ENCODE peak calls at places on chromosomes 1 and 21, in ten cellular contexts. F is upper lobe of left lung, D is spleen, M is psoas muscle, J is left ventricle myocardium inferior, V is cardiac muscle cell, B is A549, L is endodermal cell, X is astrocyte, T is OCI-LY7. O is an unnamed sample.

GRCh38 chr1:67726224-67726623 is 41.2 kb downstream of the GADD45A start:
- DNase-seq in F (no peak), D (no peak), M (no peak), J (no peak), V (no peak), B (no peak), L (no peak), X (no peak), T (no peak), O (no peak)

GRCh38 chr1:221419513-221420088 is 322.3 kb downstream of the DUSP10 start:
- DNase-seq in F (no peak), D (no peak), M (no peak), J (no peak), V (peak), B (no peak), L (no peak), X (peak), T (no peak), O (no peak)

GRCh38 chr1:158188618-158189017 is 7.9 kb downstream of the CD1D start:
- DNase-seq in F (no peak), D (no peak), M (no peak), J (no peak), V (no peak), B (no peak), L (no peak), X (no peak), T (no peak), O (no peak)

GRCh38 chr1:63545780-63546179 is 22.5 kb downstream of the EFCAB7 start:
- DNase-seq in F (no peak), D (no peak), M (no peak), J (no peak), V (peak), B (no peak), L (no peak), X (peak), T (no peak), O (no peak)

GRCh38 chr21:46294647-46295176 is 8.6 kb downstream of the YBEY start:
- DNase-seq in F (no peak), D (no peak), M (no peak), J (peak), V (peak), B (no peak), L (peak), X (peak), T (no peak), O (no peak)

GRCh38 chr1:118481091-118481490 is 296.1 kb upstream of the SPAG17 start:
- DNase-seq in F (no peak), D (no peak), M (no peak), J (no peak), V (no peak), B (no peak), L (no peak), X (no peak), T (no peak), O (no peak)

GRCh38 chr1:203117611-203118575 is 9.6 kb upstream of the ADORA1 start:
- DNase-seq in F (peak), D (peak), M (peak), J (peak), V (peak), B (peak), L (peak), X (peak), T (no peak), O (no peak)

GRCh38 chr1:244988521-244988920 is 124.2 kb upstream of the HNRNPU start:
- DNase-seq in F (no peak), D (no peak), M (no peak), J (no peak), V (no peak), B (no peak), L (no peak), X (no peak), T (no peak), O (no peak)

GRCh38 chr1:10107985-10108663 is 75.4 kb downstream of the UBE4B start:
- DNase-seq in F (no peak), D (no peak), M (no peak), J (no peak), V (peak), B (peak), L (no peak), X (peak), T (no peak), O (no peak)

GRCh38 chr1:207112907-207113306 is 8.9 kb downstream of the C4BPA start:
- DNase-seq in F (no peak), D (no peak), M (no peak), J (no peak), V (no peak), B (no peak), L (no peak), X (no peak), T (no peak), O (no peak)

GRCh38 chr21:40255665-40256064 is 388.4 kb downstream of the PCP4 start:
- DNase-seq in F (no peak), D (no peak), M (no peak), J (no peak), V (no peak), B (no peak), L (no peak), X (no peak), T (no peak), O (no peak)

GRCh38 chr21:40254540-40255455 is 387.6 kb downstream of the PCP4 start:
- DNase-seq in F (no peak), D (no peak), M (no peak), J (no peak), V (no peak), B (no peak), L (no peak), X (peak), T (no peak), O (no peak)

GRCh38 chr21:40253112-40253511 is 385.9 kb downstream of the PCP4 start:
- DNase-seq in F (no peak), D (no peak), M (no peak), J (no peak), V (no peak), B (no peak), L (no peak), X (no peak), T (no peak), O (no peak)
- H3K27ac ChIP-seq in F (no peak), D (no peak), M (no peak), J (no peak), V (no peak), B (no peak), L (no peak), X (no peak), T (no peak), O (no peak)

GRCh38 chr1:5751171-5751556 is 241.1 kb downstream of the NPHP4 start:
- DNase-seq in F (peak), D (peak), M (no peak), J (no peak), V (no peak), B (no peak), L (peak), X (no peak), T (no peak), O (no peak)

GRCh38 chr1:5753431-5754078 is 238.7 kb downstream of the NPHP4 start:
- DNase-seq in F (no peak), D (peak), M (no peak), J (no peak), V (no peak), B (no peak), L (peak), X (no peak), T (no peak), O (no peak)

GRCh38 chr1:5752715-5753330 is 239.4 kb downstream of the NPHP4 start:
- DNase-seq in F (no peak), D (peak), M (no peak), J (no peak), V (no peak), B (no peak), L (no peak), X (no peak), T (no peak), O (no peak)

GRCh38 chr1:5750186-5751170 is 241.7 kb downstream of the NPHP4 start:
- DNase-seq in F (peak), D (peak), M (no peak), J (no peak), V (no peak), B (no peak), L (peak), X (no peak), T (no peak), O (no peak)

GRCh38 chr1:5751833-5752714 is 240.2 kb downstream of the NPHP4 start:
- DNase-seq in F (peak), D (peak), M (no peak), J (no peak), V (no peak), B (no peak), L (peak), X (no peak), T (no peak), O (no peak)
- TF ChIP-seq CTCF in F (no peak), D (no peak), M (no peak), J (no peak), V (no peak), B (no peak), L (no peak), X (no peak), T (no peak), O (no peak)

DNA sequence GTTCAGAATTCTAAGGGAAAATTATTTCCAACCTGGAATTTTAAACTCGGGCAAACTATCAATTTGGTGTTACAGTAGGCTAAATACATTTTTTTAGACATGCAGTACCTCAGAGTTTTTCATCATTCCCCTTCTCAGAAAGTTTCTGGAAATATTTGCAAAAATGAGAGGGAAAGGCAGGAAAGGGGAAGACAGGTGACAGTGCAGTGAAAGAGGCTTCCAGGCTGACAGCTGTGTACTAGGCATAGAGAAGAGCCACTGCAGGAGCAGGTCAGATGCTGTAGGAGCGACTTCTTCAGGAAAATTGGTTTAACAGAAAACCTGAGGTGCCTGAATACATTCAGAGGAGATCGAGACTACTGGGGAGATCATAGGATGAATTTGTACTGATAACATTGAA is 19.9 kb downstream of the CERS2 start:
- DNase-seq in F (no peak), D (peak), M (no peak), J (no peak), V (no peak), B (no peak), L (no peak), X (no peak), T (no peak), O (no peak)
- H3K27ac ChIP-seq in F (no peak), D (no peak), M (no peak), J (no peak), V (peak), B (no peak), L (no peak), X (no peak), T (no peak), O (no peak)

DNA sequence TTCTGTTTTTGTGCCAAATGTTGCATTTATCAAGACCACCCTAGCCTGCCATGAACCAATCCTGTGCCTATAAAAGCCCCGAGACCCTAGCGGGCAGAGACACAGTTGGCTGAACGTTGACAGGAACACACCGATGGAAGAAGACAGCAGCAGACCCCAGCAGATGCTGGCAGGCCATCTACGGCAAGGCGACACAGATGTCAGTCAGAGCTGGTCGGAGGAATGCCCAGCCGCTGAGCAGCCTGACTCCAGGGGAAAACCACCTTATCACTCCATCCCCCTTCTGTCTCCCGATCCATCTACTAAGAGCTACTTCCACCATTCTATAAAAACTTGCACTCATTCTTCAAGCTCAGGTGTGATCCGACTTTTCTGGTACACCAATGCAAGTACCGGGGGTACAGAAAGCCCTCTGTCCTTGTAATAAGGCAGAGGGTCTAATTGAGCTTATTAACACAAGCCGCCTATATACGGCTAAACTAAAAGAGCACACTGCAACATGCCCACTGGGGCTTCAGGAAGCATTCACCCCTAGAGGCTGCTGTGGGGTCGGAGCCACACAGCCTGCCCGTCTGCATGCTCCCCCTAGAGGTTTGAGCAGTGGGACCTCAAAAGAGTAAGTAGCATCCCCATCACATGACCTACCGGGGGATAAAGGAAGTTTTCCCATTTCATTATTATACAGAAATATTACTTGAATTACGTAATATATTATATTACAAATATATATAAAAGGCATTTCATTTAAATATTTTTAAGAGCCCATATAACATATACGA is 1156.3 kb upstream of the B3GALT2 start:
- DNase-seq in F (peak), D (no peak), M (no peak), J (no peak), V (no peak), B (peak), L (peak), X (no peak), T (peak), O (no peak)
- TF ChIP-seq CTCF in F (no peak), D (no peak), M (no peak), J (no peak), V (no peak), B (no peak), L (peak), X (no peak), T (peak), O (no peak)

GRCh38 chr1:238187575-238187949 is 296.8 kb upstream of the ZP4 start:
- DNase-seq in F (no peak), D (no peak), M (no peak), J (no peak), V (no peak), B (no peak), L (no peak), X (no peak), T (no peak), O (no peak)
- H3K27ac ChIP-seq in F (no peak), D (no peak), M (no peak), J (no peak), V (no peak), B (no peak), L (no peak), X (no peak), T (no peak), O (no peak)

GRCh38 chr1:25430666-25431494 is at the start of gene MACO1:
- DNase-seq in F (peak), D (peak), M (peak), J (peak), V (peak), B (peak), L (peak), X (peak), T (peak), O (peak)
- TF ChIP-seq CTCF in F (no peak), D (peak), M (no peak), J (no peak), V (no peak), B (no peak), L (peak), X (no peak), T (peak), O (no peak)

GRCh38 chr1:209367031-209367813 is 216.3 kb upstream of the CAMK1G start:
- DNase-seq in F (no peak), D (no peak), M (no peak), J (no peak), V (peak), B (no peak), L (no peak), X (peak), T (no peak), O (no peak)
- H3K27ac ChIP-seq in F (no peak), D (no peak), M (no peak), J (no peak), V (no peak), B (no peak), L (no peak), X (peak), T (no peak), O (no peak)

DNA sequence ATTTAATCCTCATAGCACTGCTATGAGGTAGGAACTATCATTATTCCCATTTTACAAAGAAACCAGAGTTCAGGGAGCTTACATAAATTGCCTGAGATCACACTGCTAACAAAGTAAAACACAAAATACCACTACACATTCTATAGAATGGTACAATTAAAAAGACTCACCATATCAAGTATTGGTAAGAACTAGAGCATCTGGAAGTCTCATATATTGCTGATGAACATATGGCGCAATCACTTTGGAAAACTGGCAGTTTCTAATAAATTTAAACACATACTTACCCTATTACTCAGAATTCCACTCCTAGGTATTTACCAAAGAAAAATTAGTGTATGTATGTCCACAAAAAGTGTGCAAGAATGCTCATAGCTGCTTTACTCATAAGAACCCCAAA is 261.5 kb downstream of the RRAGC start:
- DNase-seq in F (no peak), D (no peak), M (no peak), J (no peak), V (no peak), B (no peak), L (no peak), X (no peak), T (no peak), O (no peak)
- TF ChIP-seq CTCF in F (no peak), D (no peak), M (no peak), J (no peak), V (no peak), B (no peak), L (no peak), X (no peak), T (no peak), O (no peak)

O was measured in coronary artery.